ENCODE peak calls at places on chromosomes 2 and 18, in seven cellular contexts. One of them, this sample, is unnamed.

GRCh38 chr18:6857305-6857704 is 127.8 kb downstream of the ARHGAP28 start:
- DNase-seq in stomach: no peak
- DNase-seq in A549: no peak
- DNase-seq in right lobe of liver: no peak
- DNase-seq in breast epithelium: no peak
- DNase-seq in thyroid gland: no peak
- DNase-seq in esophagus squamous epithelium: no peak
- DNase-seq in this sample: no peak

GRCh38 chr18:79385749-79386341 is 9.9 kb upstream of the NFATC1 start:
- DNase-seq in right lobe of liver: no peak
- DNase-seq in thyroid gland: no peak
- DNase-seq in breast epithelium: no peak
- DNase-seq in A549: no peak
- DNase-seq in stomach: no peak
- DNase-seq in esophagus squamous epithelium: no peak
- DNase-seq in this sample: no peak

GRCh38 chr2:30705056-30705455 is 102.2 kb downstream of the CAPN13 start:
- DNase-seq in breast epithelium: no peak
- DNase-seq in stomach: no peak
- DNase-seq in thyroid gland: no peak
- DNase-seq in esophagus squamous epithelium: no peak
- DNase-seq in right lobe of liver: no peak
- DNase-seq in A549: no peak
- DNase-seq in this sample: peak

GRCh38 chr2:119063146-119063545 is 95.4 kb downstream of the C1QL2 start:
- DNase-seq in right lobe of liver: no peak
- DNase-seq in thyroid gland: no peak
- DNase-seq in esophagus squamous epithelium: no peak
- DNase-seq in stomach: no peak
- DNase-seq in A549: no peak
- DNase-seq in breast epithelium: no peak
- DNase-seq in this sample: no peak

GRCh38 chr2:66660804-66661203 is 225.9 kb downstream of the MEIS1 start:
- DNase-seq in thyroid gland: no peak
- DNase-seq in stomach: no peak
- DNase-seq in right lobe of liver: no peak
- DNase-seq in esophagus squamous epithelium: no peak
- DNase-seq in A549: no peak
- DNase-seq in breast epithelium: no peak
- DNase-seq in this sample: no peak

GRCh38 chr2:241312082-241312481 is 3.4 kb downstream of the HDLBP start:
- DNase-seq in right lobe of liver: no peak
- DNase-seq in esophagus squamous epithelium: no peak
- DNase-seq in A549: no peak
- DNase-seq in breast epithelium: no peak
- DNase-seq in thyroid gland: no peak
- DNase-seq in stomach: no peak
- DNase-seq in this sample: no peak

GRCh38 chr2:54081574-54081973 is 33.8 kb upstream of the ACYP2 start:
- DNase-seq in thyroid gland: peak
- DNase-seq in right lobe of liver: no peak
- DNase-seq in stomach: no peak
- DNase-seq in esophagus squamous epithelium: no peak
- DNase-seq in A549: no peak
- DNase-seq in breast epithelium: no peak
- DNase-seq in this sample: no peak

GRCh38 chr2:147934881-147935280 is 85.7 kb downstream of the ORC4 start:
- DNase-seq in right lobe of liver: no peak
- DNase-seq in esophagus squamous epithelium: no peak
- DNase-seq in thyroid gland: no peak
- DNase-seq in stomach: no peak
- DNase-seq in A549: no peak
- DNase-seq in breast epithelium: no peak
- DNase-seq in this sample: no peak

GRCh38 chr2:188199716-188200128 is 92.0 kb upstream of the GULP1 start:
- DNase-seq in A549: peak
- DNase-seq in thyroid gland: no peak
- DNase-seq in right lobe of liver: no peak
- DNase-seq in esophagus squamous epithelium: no peak
- DNase-seq in stomach: no peak
- DNase-seq in breast epithelium: no peak
- DNase-seq in this sample: no peak

GRCh38 chr2:174001107-174001506 is 35.9 kb upstream of the SP3 start:
- DNase-seq in A549: no peak
- DNase-seq in thyroid gland: no peak
- DNase-seq in esophagus squamous epithelium: no peak
- DNase-seq in right lobe of liver: no peak
- DNase-seq in breast epithelium: no peak
- DNase-seq in stomach: no peak
- DNase-seq in this sample: no peak

GRCh38 chr2:72113847-72114692 is 33.6 kb downstream of the CYP26B1 start:
- DNase-seq in breast epithelium: no peak
- DNase-seq in A549: no peak
- DNase-seq in stomach: no peak
- DNase-seq in esophagus squamous epithelium: no peak
- DNase-seq in right lobe of liver: no peak
- DNase-seq in thyroid gland: no peak
- DNase-seq in this sample: no peak

GRCh38 chr2:86172610-86173009 is 22.7 kb downstream of the IMMT start:
- DNase-seq in thyroid gland: no peak
- DNase-seq in A549: no peak
- DNase-seq in stomach: no peak
- DNase-seq in breast epithelium: no peak
- DNase-seq in right lobe of liver: no peak
- DNase-seq in esophagus squamous epithelium: no peak
- DNase-seq in this sample: no peak

GRCh38 chr2:80269806-80270205 is 34.7 kb downstream of the LRRTM1 start:
- DNase-seq in breast epithelium: no peak
- DNase-seq in right lobe of liver: no peak
- DNase-seq in thyroid gland: no peak
- DNase-seq in A549: no peak
- DNase-seq in stomach: no peak
- DNase-seq in esophagus squamous epithelium: no peak
- DNase-seq in this sample: no peak

GRCh38 chr18:12422936-12423335 is 15.2 kb downstream of the PRELID3A start:
- DNase-seq in right lobe of liver: no peak
- DNase-seq in A549: peak
- DNase-seq in thyroid gland: no peak
- DNase-seq in stomach: no peak
- DNase-seq in esophagus squamous epithelium: no peak
- DNase-seq in breast epithelium: no peak
- DNase-seq in this sample: no peak

GRCh38 chr2:84302513-84303412 is 156.3 kb downstream of the SUCLG1 start:
- DNase-seq in thyroid gland: peak
- DNase-seq in A549: peak
- DNase-seq in stomach: peak
- DNase-seq in breast epithelium: no peak
- DNase-seq in right lobe of liver: no peak
- DNase-seq in esophagus squamous epithelium: no peak
- DNase-seq in this sample: no peak

GRCh38 chr18:79944126-79944731 is 7.2 kb downstream of the SLC66A2 start:
- DNase-seq in stomach: peak
- DNase-seq in breast epithelium: peak
- DNase-seq in thyroid gland: no peak
- DNase-seq in right lobe of liver: peak
- DNase-seq in A549: no peak
- DNase-seq in esophagus squamous epithelium: no peak
- DNase-seq in this sample: peak

GRCh38 chr2:227471924-227472264 is at the start of gene AGFG1:
- DNase-seq in esophagus squamous epithelium: peak
- DNase-seq in stomach: peak
- DNase-seq in right lobe of liver: peak
- DNase-seq in A549: peak
- DNase-seq in breast epithelium: peak
- DNase-seq in thyroid gland: peak
- DNase-seq in this sample: peak

GRCh38 chr2:5981241-5982055 is 289.3 kb downstream of the SOX11 start:
- DNase-seq in stomach: no peak
- DNase-seq in esophagus squamous epithelium: no peak
- DNase-seq in breast epithelium: no peak
- DNase-seq in thyroid gland: peak
- DNase-seq in right lobe of liver: no peak
- DNase-seq in A549: no peak
- DNase-seq in this sample: no peak

GRCh38 chr18:74511823-74512222 is 15.7 kb downstream of the CNDP2 start:
- DNase-seq in breast epithelium: no peak
- DNase-seq in A549: no peak
- DNase-seq in right lobe of liver: no peak
- DNase-seq in stomach: peak
- DNase-seq in thyroid gland: no peak
- DNase-seq in esophagus squamous epithelium: no peak
- DNase-seq in this sample: peak
- TF ChIP-seq POLR2A in breast epithelium: no peak
- TF ChIP-seq POLR2A in A549: no peak
- TF ChIP-seq POLR2A in right lobe of liver: no peak
- TF ChIP-seq POLR2A in stomach: no peak
- TF ChIP-seq POLR2A in thyroid gland: no peak
- TF ChIP-seq POLR2A in esophagus squamous epithelium: no peak
- TF ChIP-seq POLR2A in this sample: no peak

GRCh38 chr2:159137511-159138101 is 148.9 kb downstream of the WDSUB1 start:
- DNase-seq in esophagus squamous epithelium: no peak
- DNase-seq in breast epithelium: no peak
- DNase-seq in stomach: no peak
- DNase-seq in A549: no peak
- DNase-seq in right lobe of liver: no peak
- DNase-seq in thyroid gland: peak
- DNase-seq in this sample: no peak
- H3K27ac ChIP-seq in esophagus squamous epithelium: peak
- H3K27ac ChIP-seq in breast epithelium: peak
- H3K27ac ChIP-seq in stomach: peak
- H3K27ac ChIP-seq in A549: no peak
- H3K27ac ChIP-seq in right lobe of liver: no peak
- H3K27ac ChIP-seq in thyroid gland: peak
- H3K27ac ChIP-seq in this sample: no peak

DNA sequence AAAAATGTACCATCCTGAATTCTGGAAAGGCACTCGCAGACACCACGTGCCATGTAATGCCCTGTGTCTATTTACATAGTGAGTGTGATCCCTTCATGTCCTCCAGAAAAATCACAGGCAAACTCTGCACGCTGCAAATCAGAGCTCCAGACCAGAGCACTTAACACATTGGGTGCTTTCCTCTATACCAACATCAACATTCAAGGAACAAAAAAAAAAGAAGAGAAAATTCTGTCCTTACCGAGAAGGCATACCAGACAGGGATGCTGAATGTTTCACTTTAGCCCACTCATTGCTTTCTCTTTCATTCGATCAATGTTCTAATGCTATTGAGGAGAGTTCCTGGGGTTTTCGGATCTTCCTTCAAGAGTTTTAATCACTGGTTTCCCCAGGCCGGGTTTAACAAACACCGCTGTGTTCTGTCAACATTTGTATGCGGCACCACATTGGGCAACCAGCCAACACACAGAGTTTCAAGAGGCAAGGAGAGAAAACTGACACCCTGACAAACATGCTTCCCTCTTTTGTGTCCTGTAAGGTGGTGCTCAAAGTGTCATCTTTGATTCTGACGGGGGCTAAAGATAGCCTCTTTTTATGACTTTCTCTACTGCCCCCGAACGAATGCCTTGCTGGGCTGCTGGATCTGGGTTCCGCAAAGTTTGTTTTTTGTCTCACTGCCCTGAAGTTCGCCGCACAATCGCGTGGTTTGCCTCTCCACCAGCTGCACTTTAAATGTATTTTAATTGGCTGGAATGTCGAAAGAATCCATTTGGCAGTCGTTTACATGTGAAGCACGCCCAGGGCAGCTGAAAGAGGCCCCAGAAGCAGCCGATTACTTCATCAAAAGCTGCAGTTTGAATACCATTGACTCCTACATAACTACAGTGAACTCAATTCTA is 106.4 kb upstream of the NCKAP5 start:
- DNase-seq in thyroid gland: peak
- DNase-seq in right lobe of liver: peak
- DNase-seq in breast epithelium: peak
- DNase-seq in esophagus squamous epithelium: no peak
- DNase-seq in A549: peak
- DNase-seq in stomach: peak
- DNase-seq in this sample: no peak
- H3K4me3 ChIP-seq in thyroid gland: no peak
- H3K4me3 ChIP-seq in right lobe of liver: peak
- H3K4me3 ChIP-seq in breast epithelium: peak
- H3K4me3 ChIP-seq in esophagus squamous epithelium: peak
- H3K4me3 ChIP-seq in A549: peak
- H3K4me3 ChIP-seq in stomach: peak
- H3K4me3 ChIP-seq in this sample: peak

GRCh38 chr2:9707611-9708010 is 76.8 kb upstream of the YWHAQ start:
- DNase-seq in esophagus squamous epithelium: no peak
- DNase-seq in thyroid gland: no peak
- DNase-seq in stomach: no peak
- DNase-seq in breast epithelium: no peak
- DNase-seq in A549: no peak
- DNase-seq in right lobe of liver: no peak
- DNase-seq in this sample: peak

GRCh38 chr2:9704600-9704999 is 73.8 kb upstream of the YWHAQ start:
- DNase-seq in stomach: no peak
- DNase-seq in breast epithelium: no peak
- DNase-seq in A549: no peak
- DNase-seq in right lobe of liver: no peak
- DNase-seq in thyroid gland: no peak
- DNase-seq in esophagus squamous epithelium: no peak
- DNase-seq in this sample: no peak

GRCh38 chr2:9709539-9710285 is 78.9 kb upstream of the YWHAQ start:
- DNase-seq in right lobe of liver: no peak
- DNase-seq in esophagus squamous epithelium: no peak
- DNase-seq in thyroid gland: no peak
- DNase-seq in breast epithelium: no peak
- DNase-seq in stomach: no peak
- DNase-seq in A549: no peak
- DNase-seq in this sample: peak

GRCh38 chr2:9708683-9709538 is 78.1 kb upstream of the YWHAQ start:
- DNase-seq in esophagus squamous epithelium: no peak
- DNase-seq in A549: no peak
- DNase-seq in thyroid gland: no peak
- DNase-seq in stomach: no peak
- DNase-seq in breast epithelium: no peak
- DNase-seq in right lobe of liver: no peak
- DNase-seq in this sample: no peak

DNA sequence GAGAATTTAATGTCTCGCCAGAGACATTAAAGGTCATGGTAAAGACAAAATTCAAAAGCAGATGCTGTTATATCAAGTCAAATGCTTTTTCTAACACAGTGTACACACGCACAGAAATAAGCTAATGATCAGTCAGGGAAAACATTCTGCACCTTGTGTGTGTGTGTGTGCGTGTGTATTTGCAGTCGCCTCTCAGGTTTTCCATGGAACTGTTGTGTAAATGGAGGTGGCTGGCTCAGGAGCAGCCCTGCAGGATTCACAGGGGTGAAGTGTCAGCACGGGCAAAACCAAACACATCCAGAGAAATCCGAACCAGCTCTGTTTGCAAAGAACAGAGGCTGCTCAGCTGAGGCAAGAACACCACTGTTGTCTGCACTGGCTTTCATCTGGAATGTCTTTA is 76.2 kb upstream of the YWHAQ start:
- DNase-seq in thyroid gland: no peak
- DNase-seq in esophagus squamous epithelium: no peak
- DNase-seq in stomach: no peak
- DNase-seq in right lobe of liver: no peak
- DNase-seq in A549: no peak
- DNase-seq in breast epithelium: no peak
- DNase-seq in this sample: no peak
- TF ChIP-seq POLR2A in thyroid gland: no peak
- TF ChIP-seq POLR2A in esophagus squamous epithelium: no peak
- TF ChIP-seq POLR2A in stomach: no peak
- TF ChIP-seq POLR2A in right lobe of liver: no peak
- TF ChIP-seq POLR2A in A549: no peak
- TF ChIP-seq POLR2A in breast epithelium: no peak
- TF ChIP-seq POLR2A in this sample: no peak